ENCODE peak calls at places on chromosomes 1 and 21, in six cellular contexts. J, A, Z, L, V and U are unnamed samples.
A peak's percentile ranks its signal among the peaks of the same experiment; 100 is the strongest.

GRCh38 chr1:55276671-55277376 is 61.7 kb upstream of the USP24 start:
- DNase-seq in J (no peak), Z (no peak), L (no peak), A (no peak), V (no peak), U (no peak)

GRCh38 chr21:44929242-44929798 is 8.6 kb upstream of the ITGB2 start:
- DNase-seq in J (no peak), V (no peak), A (no peak), L (no peak), Z (no peak), U (no peak)

GRCh38 chr1:169891539-169891885 is 2.2 kb downstream of the SCYL3 start:
- DNase-seq in V (no peak), Z (no peak), L (no peak), A (no peak), J (no peak), U (no peak)

GRCh38 chr1:147526501-147526900 is 14.8 kb upstream of the BCL9 start:
- DNase-seq in V (no peak), J (no peak), A (no peak), L (no peak), Z (no peak), U (no peak)

GRCh38 chr1:172609528-172609927 is 49.4 kb upstream of the FASLG start:
- DNase-seq in A (no peak), Z (peak; percentile 6), L (no peak), V (peak; percentile 27), J (no peak), U (no peak)

GRCh38 chr21:15221799-15222386 is 157.1 kb upstream of the NRIP1 start:
- DNase-seq in L (peak; percentile 46), A (no peak), Z (peak; percentile 92), V (no peak), J (no peak), U (no peak)

GRCh38 chr1:247435026-247435770 is 19.2 kb downstream of the NLRP3 start:
- DNase-seq in L (no peak), J (peak; percentile 56), Z (no peak), A (no peak), V (no peak), U (no peak)

GRCh38 chr1:55828031-55828430 is 612.9 kb upstream of the USP24 start:
- DNase-seq in J (no peak), A (no peak), Z (no peak), L (no peak), V (no peak), U (no peak)

GRCh38 chr21:15908187-15908586 is 178.4 kb downstream of the USP25 start:
- DNase-seq in Z (no peak), A (no peak), L (no peak), V (no peak), J (no peak), U (no peak)

GRCh38 chr1:212561501-212561931 is 47.0 kb upstream of the ATF3 start:
- DNase-seq in V (no peak), A (no peak), J (no peak), L (no peak), Z (no peak), U (no peak)

GRCh38 chr1:198876371-198876871 is 237.6 kb downstream of the PTPRC start:
- DNase-seq in A (no peak), L (peak; percentile 48), V (no peak), J (no peak), Z (no peak), U (no peak)

GRCh38 chr1:109635862-109636200 is 16.2 kb downstream of the AMPD2 start:
- DNase-seq in J (no peak), V (no peak), Z (no peak), L (no peak), A (no peak), U (no peak)

GRCh38 chr1:153956997-153957715 is 1.3 kb downstream of the CRTC2 start:
- DNase-seq in Z (no peak), V (no peak), J (no peak), L (no peak), A (no peak), U (no peak)

GRCh38 chr1:116716391-116716790 is 37.8 kb upstream of the CD2 start:
- DNase-seq in A (no peak), Z (no peak), J (no peak), L (no peak), V (no peak), U (no peak)

GRCh38 chr1:165070675-165071074 is 285.8 kb downstream of the LMX1A start:
- DNase-seq in A (no peak), Z (no peak), V (no peak), J (no peak), L (no peak), U (no peak)

GRCh38 chr1:200905411-200906052 is 10.8 kb downstream of the INAVA start:
- DNase-seq in V (no peak), Z (peak; percentile 60), L (no peak), J (no peak), A (no peak), U (no peak)
- TF ChIP-seq POLR2A in V (no peak), Z (no peak), L (no peak), J (no peak), A (no peak), U (no peak)

GRCh38 chr1:201538618-201539551 is at the start of gene NAV1:
- DNase-seq in J (no peak), A (no peak), Z (no peak), V (peak; percentile 58), L (peak; percentile 80), U (no peak)

GRCh38 chr1:201537966-201538617 is 835 bp upstream of the NAV1 start:
- DNase-seq in L (peak; percentile 78), J (no peak), V (no peak), Z (no peak), A (no peak), U (no peak)

GRCh38 chr1:201537467-201537866 is 1.5 kb upstream of the NAV1 start:
- DNase-seq in J (no peak), Z (no peak), L (no peak), V (no peak), A (no peak), U (no peak)

GRCh38 chr1:201540846-201541735 is 2.2 kb downstream of the NAV1 start:
- DNase-seq in J (no peak), A (no peak), V (no peak), Z (no peak), L (no peak), U (no peak)

DNA sequence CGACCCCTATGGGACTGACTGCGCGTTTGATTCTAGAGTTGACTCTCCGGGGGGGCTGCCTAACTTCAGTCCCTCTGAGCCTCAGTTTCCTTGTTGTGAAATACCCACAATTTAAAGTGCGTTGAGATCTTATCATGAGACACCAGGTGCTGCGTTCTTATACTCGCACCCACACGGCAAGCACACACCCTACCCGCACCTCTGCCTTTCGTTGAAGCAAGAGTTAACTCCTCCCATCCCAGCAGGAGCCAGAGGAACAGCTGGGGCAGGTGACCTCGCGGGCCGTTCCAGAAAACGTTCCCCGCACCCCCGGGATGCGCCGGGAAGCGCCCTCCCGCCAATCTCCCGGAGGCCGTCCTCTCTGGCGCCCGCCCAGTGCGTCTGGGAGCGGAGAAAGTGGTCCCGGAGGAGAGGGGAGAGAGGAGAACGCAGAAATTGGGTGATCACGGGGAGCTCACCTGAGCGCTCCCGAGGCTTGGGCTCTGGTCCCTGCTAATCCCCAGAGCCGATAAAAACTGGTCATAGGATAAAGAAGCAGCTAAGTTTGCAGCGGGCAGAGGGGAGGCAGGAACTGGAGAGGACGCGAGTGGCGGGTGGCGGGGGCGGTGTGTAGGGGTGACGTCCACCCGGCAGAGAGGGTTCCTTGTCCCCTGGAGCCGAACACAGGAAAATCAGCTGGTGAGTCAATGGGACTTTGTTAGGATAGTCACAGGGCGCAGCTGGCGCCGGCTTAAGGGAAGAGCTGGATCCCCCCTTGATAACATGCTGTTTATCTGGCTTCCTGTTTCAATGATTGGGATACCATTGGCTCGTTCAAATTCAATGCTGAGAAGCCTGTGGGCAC is 856 bp downstream of the NAV1 start:
- DNase-seq in A (no peak), Z (no peak), L (peak; percentile 71), V (no peak), J (no peak), U (no peak)
- TF ChIP-seq POLR2AphosphoS5 in A (no peak), Z (no peak), L (no peak), V (no peak), J (no peak), U (no peak)

GRCh38 chr21:42547906-42548365 is 34.3 kb downstream of the SLC37A1 start:
- DNase-seq in Z (no peak), J (no peak), A (no peak), L (no peak), V (no peak), U (no peak)

GRCh38 chr21:42545317-42545716 is 31.7 kb downstream of the SLC37A1 start:
- DNase-seq in V (peak; percentile 37), A (no peak), L (no peak), Z (no peak), J (no peak), U (no peak)

GRCh38 chr21:42545745-42546144 is 32.1 kb downstream of the SLC37A1 start:
- DNase-seq in Z (no peak), V (peak; percentile 63), A (no peak), L (no peak), J (no peak), U (no peak)

GRCh38 chr21:42547001-42547905 is 33.6 kb downstream of the SLC37A1 start:
- DNase-seq in L (no peak), A (no peak), Z (no peak), V (peak; percentile 82), J (no peak), U (no peak)

GRCh38 chr21:42546433-42546832 is 32.8 kb downstream of the SLC37A1 start:
- DNase-seq in L (no peak), A (no peak), V (no peak), J (no peak), Z (no peak), U (no peak)
- TF ChIP-seq TAF1 in L (no peak), A (no peak), V (no peak), J (no peak), Z (no peak), U (no peak)

GRCh38 chr1:27872059-27872801 is at the start of gene THEMIS2:
- DNase-seq in L (peak; percentile 88), Z (no peak), J (no peak), V (peak; percentile 97), A (peak; percentile 83), U (peak; percentile 85)

GRCh38 chr1:27872802-27873665 is 690 bp downstream of the THEMIS2 start:
- DNase-seq in Z (no peak), J (no peak), V (peak; percentile 63), A (no peak), L (peak; percentile 65), U (no peak)

GRCh38 chr1:27876341-27877114 is 4.2 kb downstream of the THEMIS2 start:
- DNase-seq in L (no peak), J (no peak), A (no peak), Z (no peak), V (no peak), U (no peak)

GRCh38 chr1:27877115-27877416 is 4.7 kb downstream of the THEMIS2 start:
- DNase-seq in Z (no peak), V (no peak), J (no peak), L (no peak), A (no peak), U (no peak)

DNA sequence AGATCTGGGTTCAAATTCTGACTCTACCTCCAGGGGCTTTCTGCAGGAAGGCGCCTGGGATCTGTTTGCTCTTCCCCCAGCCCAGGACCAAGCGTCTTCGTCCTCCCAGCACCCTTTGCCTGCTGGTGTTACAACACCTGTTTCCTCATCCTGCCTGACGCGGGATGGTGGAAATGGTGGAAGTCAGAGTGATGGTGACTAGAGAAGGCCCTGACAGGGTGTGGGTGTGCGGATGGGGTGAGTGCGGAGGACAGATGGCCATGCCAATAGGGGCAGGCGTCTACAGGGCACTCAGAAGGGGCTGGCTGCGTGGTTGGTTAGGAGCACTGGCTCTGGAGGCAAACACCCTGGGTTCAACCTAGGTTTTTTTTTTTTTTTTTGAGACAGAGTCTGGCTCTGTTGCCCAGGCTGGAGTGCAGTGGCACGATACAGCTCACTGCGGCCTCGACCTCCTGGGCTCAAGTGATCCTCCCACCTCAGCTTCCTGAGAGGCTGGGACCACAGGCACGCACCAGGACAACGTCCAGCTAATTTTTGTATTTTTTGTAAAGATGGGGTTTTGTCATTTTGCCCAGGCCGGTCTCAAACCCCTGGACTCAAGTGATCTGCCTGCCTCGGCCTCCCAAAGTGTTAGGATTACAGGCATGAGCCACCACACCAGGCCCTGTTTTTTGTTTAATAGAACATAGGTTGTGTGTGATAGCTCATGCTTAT is 1.5 kb downstream of the THEMIS2 start:
- DNase-seq in A (no peak), J (no peak), V (no peak), Z (no peak), L (no peak), U (no peak)
- TF ChIP-seq POLR2A in A (no peak), J (no peak), V (no peak), Z (no peak), L (no peak), U (no peak)